ENCODE peak calls at places on chromosomes 12 and 14, in eight cellular contexts. F is fibroblast of lung, I is esophagus squamous epithelium, S is IMR-90, L is lower lobe of right lung, Q is coronary artery, X is body of pancreas, M is esophagus muscularis mucosa. N is an unnamed sample.

GRCh38 chr12:18706798-18707197 is 31.0 kb downstream of the PLCZ1 start:
- DNase-seq in F (peak), I (no peak), S (no peak), L (no peak), Q (no peak), X (no peak), M (no peak), N (no peak)

GRCh38 chr14:105204206-105204930 is 23.3 kb upstream of the NUDT14 start:
- DNase-seq in F (no peak), I (no peak), S (no peak), L (peak), Q (no peak), X (peak), M (no peak), N (peak)

GRCh38 chr12:20946732-20947131 is 136.2 kb downstream of the SLCO1B3 start:
- DNase-seq in F (peak), I (no peak), S (no peak), L (no peak), Q (no peak), X (peak), M (no peak), N (no peak)

GRCh38 chr12:124506145-124506831 is 61.1 kb downstream of the NCOR2 start:
- DNase-seq in F (peak), I (peak), S (no peak), L (peak), Q (no peak), X (peak), M (no peak), N (peak)

GRCh38 chr14:65258391-65258790 is 154.1 kb upstream of the FUT8 start:
- DNase-seq in F (peak), I (no peak), S (peak), L (no peak), Q (no peak), X (no peak), M (no peak), N (no peak)

GRCh38 chr12:52879394-52880351 is 25.2 kb downstream of the KRT8 start:
- DNase-seq in F (peak), I (no peak), S (peak), L (peak), Q (no peak), X (peak), M (no peak), N (peak)

GRCh38 chr12:13374783-13375182 is 178.3 kb downstream of the EMP1 start:
- DNase-seq in F (no peak), I (no peak), S (no peak), L (no peak), Q (no peak), X (no peak), M (peak), N (no peak)

GRCh38 chr14:51053157-51053556 is 41.7 kb downstream of the TRIM9 start:
- DNase-seq in F (no peak), I (no peak), S (peak), L (no peak), Q (no peak), X (no peak), M (no peak), N (no peak)

GRCh38 chr12:67475725-67476124 is 172.8 kb upstream of the DYRK2 start:
- DNase-seq in F (no peak), I (no peak), S (no peak), L (no peak), Q (no peak), X (no peak), M (no peak), N (no peak)

GRCh38 chr12:79300199-79300568 is 390.6 kb downstream of the PAWR start:
- DNase-seq in F (peak), I (no peak), S (peak), L (no peak), Q (no peak), X (no peak), M (no peak), N (no peak)

GRCh38 chr14:86788229-86788628 is 1204.8 kb downstream of the GALC start:
- DNase-seq in F (peak), I (no peak), S (peak), L (no peak), Q (no peak), X (no peak), M (no peak), N (no peak)

GRCh38 chr14:96253140-96253539 is 2.9 kb upstream of the BDKRB1 start:
- DNase-seq in F (peak), I (no peak), S (peak), L (no peak), Q (no peak), X (no peak), M (no peak), N (no peak)

GRCh38 chr14:68518910-68519686 is 273.8 kb downstream of the ZFP36L1 start:
- DNase-seq in F (no peak), I (no peak), S (peak), L (no peak), Q (no peak), X (peak), M (no peak), N (no peak)

GRCh38 chr14:29749327-29749726 is 178.3 kb downstream of the PRKD1 start:
- DNase-seq in F (peak), I (no peak), S (peak), L (no peak), Q (no peak), X (no peak), M (no peak), N (no peak)

GRCh38 chr14:70771781-70772212 is 37.5 kb downstream of the MAP3K9 start:
- DNase-seq in F (peak), I (no peak), S (no peak), L (no peak), Q (no peak), X (no peak), M (no peak), N (no peak)

GRCh38 chr14:99924379-99924778 is 131.2 kb downstream of the EML1 start:
- DNase-seq in F (no peak), I (no peak), S (no peak), L (no peak), Q (no peak), X (no peak), M (no peak), N (no peak)

DNA sequence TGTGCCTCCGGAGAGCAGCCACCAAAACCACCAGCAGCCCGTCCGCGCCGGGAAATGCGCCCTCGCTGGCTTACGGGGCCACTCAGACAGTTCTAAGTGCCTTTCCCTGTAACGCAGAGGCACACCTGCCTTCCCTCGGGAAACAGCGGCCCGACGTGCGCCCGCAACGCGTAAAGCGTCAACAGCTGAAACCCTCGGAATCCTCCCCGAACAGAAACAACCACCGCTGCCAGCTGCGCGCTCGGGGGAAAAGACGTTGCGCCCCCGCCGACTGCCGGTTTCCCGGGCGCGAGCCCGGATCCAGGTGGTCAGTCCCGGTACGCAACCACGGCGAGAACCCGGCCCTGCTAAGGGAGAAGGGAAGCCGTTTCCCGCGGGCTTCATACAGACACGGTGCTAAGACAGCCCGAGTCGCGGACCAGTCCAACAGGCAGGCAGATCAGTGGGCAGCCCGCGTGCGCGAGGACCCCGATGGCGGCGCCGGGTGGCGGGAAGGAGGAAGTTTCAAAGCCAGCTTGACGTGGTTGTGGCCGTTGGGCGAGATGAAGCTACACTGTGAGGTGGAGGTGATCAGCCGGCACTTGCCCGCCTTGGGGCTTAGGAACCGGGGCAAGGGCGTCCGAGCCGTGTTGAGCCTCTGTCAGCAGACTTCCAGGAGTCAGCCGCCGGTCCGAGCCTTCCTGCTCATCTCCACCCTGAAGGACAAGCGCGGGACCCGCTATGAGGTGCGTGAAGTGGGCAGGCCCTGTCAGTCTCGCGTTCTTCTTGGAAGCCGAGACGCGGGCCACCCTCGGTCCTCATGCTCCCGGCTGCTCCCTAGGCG is at the start of gene LRR1:
- DNase-seq in F (peak), I (peak), S (peak), L (peak), Q (peak), X (peak), M (peak), N (peak)
- TF ChIP-seq CTCF in F (no peak), I (peak), S (no peak), L (peak), Q (no peak), X (no peak), M (no peak), N (no peak)

GRCh38 chr12:95201056-95201670 is 16.1 kb downstream of the FGD6 start:
- DNase-seq in F (peak), I (no peak), S (peak), L (no peak), Q (no peak), X (no peak), M (peak), N (no peak)

GRCh38 chr12:95203477-95203843 is 13.8 kb downstream of the FGD6 start:
- DNase-seq in F (no peak), I (no peak), S (no peak), L (no peak), Q (no peak), X (no peak), M (no peak), N (no peak)

GRCh38 chr12:95205016-95205415 is 12.3 kb downstream of the FGD6 start:
- DNase-seq in F (no peak), I (no peak), S (no peak), L (no peak), Q (no peak), X (no peak), M (no peak), N (no peak)

GRCh38 chr12:95204141-95204866 is 13.0 kb downstream of the FGD6 start:
- DNase-seq in F (peak), I (no peak), S (peak), L (peak), Q (no peak), X (no peak), M (no peak), N (no peak)

DNA sequence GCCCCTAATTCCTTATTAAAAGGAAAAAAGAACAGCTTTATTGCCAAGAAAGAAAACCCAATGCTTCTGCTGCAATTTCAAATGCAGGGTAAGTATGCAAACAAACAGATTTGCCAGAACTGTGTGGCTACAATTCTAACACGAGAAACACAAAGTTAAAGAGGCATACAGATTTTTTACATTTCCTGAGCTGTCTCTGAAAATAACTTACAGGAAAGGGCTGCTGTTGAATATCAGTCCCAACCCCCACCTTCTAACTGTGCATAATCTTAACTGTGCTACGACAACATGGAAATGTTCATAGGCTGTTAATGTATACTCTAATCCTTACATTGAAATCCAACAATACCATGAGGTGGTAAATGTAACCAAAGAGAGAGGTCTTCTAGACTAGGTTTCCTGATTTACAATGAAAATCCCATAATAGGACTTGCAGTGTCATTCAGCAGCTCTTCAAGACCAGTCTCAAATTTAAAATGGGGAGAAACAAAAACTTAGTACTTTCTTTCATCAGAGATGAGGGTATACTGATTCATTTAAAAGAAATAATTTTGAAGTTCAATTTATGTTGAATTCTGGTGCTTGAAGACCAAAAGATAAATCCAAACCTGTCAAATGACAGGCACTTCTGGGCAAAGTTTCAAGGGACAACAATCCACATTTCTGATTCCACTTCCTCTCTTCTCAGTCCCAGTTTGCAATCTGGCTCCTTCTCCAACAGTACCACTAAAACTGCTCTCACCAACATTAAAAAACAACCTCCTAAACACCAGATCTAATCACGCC is 14.4 kb downstream of the FGD6 start:
- DNase-seq in F (peak), I (no peak), S (no peak), L (no peak), Q (no peak), X (no peak), M (no peak), N (no peak)
- H3K27ac ChIP-seq in F (no peak), I (peak), S (no peak), L (peak), Q (peak), X (no peak), M (peak), N (peak)

GRCh38 chr12:50025187-50026059 is at the start of gene RACGAP1:
- DNase-seq in F (peak), I (peak), S (peak), L (peak), Q (peak), X (peak), M (peak), N (peak)
- TF ChIP-seq CTCF in F (no peak), I (no peak), S (no peak), L (no peak), Q (no peak), X (no peak), M (no peak), N (no peak)

GRCh38 chr12:77060136-77060882 is 5.1 kb downstream of the E2F7 start:
- DNase-seq in F (no peak), I (no peak), S (no peak), L (no peak), Q (no peak), X (no peak), M (no peak), N (no peak)
- H3K27ac ChIP-seq in F (peak), I (no peak), S (no peak), L (no peak), Q (no peak), X (no peak), M (no peak), N (no peak)

DNA sequence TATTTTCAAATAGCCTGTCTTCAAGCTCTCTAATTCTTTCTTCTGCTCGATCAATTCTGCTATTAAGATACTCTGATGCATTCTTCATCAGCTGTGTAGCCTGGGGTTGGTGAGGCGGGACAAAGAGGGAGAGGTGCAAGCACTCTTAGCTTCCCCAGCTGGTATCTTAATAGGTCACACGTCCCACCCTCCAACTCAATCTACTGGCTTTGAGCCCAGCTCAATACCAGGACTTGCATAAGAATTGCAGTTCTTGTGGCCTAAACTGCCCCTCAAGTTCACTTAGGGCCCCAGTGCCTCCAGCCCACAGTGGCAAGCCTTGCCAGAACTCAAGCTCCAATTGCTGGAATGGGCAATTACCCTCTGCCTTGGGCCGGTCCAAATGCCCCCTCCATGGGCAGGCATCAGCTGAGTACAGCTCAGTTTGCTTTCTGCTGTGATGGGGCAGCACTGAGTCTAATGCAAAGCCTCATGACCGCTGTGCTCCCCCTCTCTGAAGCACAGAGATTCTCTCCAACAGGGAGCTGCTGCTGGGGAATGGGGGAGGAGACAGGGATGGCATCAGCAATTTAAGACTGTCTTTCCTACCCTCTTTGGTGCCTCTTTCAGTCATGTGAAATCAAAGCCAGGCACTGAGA is 5.6 kb upstream of the SPATA7 start:
- DNase-seq in F (no peak), I (no peak), S (no peak), L (no peak), Q (no peak), X (no peak), M (no peak), N (no peak)
- TF ChIP-seq CTCF in F (no peak), I (no peak), S (no peak), L (no peak), Q (no peak), X (no peak), M (no peak), N (no peak)